ENCODE peak calls at places on chromosomes 6 and 20, in five cellular contexts. P, R, L, K and F are unnamed samples.

GRCh38 chr6:30061766-30062458 is 847 bp downstream of the POLR1H start:
- DNase-seq in P (no peak), R (peak), L (peak), K (no peak), F (no peak)

GRCh38 chr6:114051031-114051430 is 80.1 kb upstream of the HDAC2 start:
- DNase-seq in P (no peak), R (no peak), L (no peak), K (no peak), F (no peak)

GRCh38 chr20:32445539-32446273 is 87.6 kb downstream of the ASXL1 start:
- DNase-seq in P (no peak), R (peak), L (no peak), K (no peak), F (no peak)

GRCh38 chr20:38343107-38343797 is 3.0 kb upstream of the LBP start:
- DNase-seq in P (peak), R (peak), L (peak), K (no peak), F (no peak)

GRCh38 chr6:39952170-39952569 is 17.9 kb upstream of the MOCS1 start:
- DNase-seq in P (no peak), R (no peak), L (peak), K (no peak), F (no peak)

GRCh38 chr20:51230727-51231126 is 207.8 kb upstream of the KCNG1 start:
- DNase-seq in P (no peak), R (no peak), L (no peak), K (no peak), F (no peak)

GRCh38 chr6:5645275-5645674 is 361.4 kb downstream of the NRN1 start:
- DNase-seq in P (no peak), R (no peak), L (no peak), K (no peak), F (no peak)

GRCh38 chr6:54244430-54244829 is 63.8 kb upstream of the TINAG start:
- DNase-seq in P (no peak), R (no peak), L (peak), K (no peak), F (no peak)

GRCh38 chr6:124964084-124964763 is 2.0 kb downstream of the RNF217 start:
- DNase-seq in P (peak), R (no peak), L (peak), K (no peak), F (no peak)

GRCh38 chr20:63115651-63116411 is 100.1 kb downstream of the YTHDF1 start:
- DNase-seq in P (no peak), R (no peak), L (no peak), K (no peak), F (no peak)

GRCh38 chr6:13194852-13195251 is 133.5 kb downstream of the TBC1D7 start:
- DNase-seq in P (peak), R (peak), L (peak), K (peak), F (peak)

GRCh38 chr6:155041781-155042279 is 46.7 kb downstream of the TIAM2 start:
- DNase-seq in P (no peak), R (no peak), L (no peak), K (no peak), F (no peak)

GRCh38 chr6:132813173-132813856 is 1.1 kb upstream of the RPS12 start:
- DNase-seq in P (peak), R (no peak), L (no peak), K (no peak), F (no peak)

GRCh38 chr6:127971945-127972391 is 71.1 kb upstream of the THEMIS start:
- DNase-seq in P (no peak), R (no peak), L (peak), K (no peak), F (no peak)

GRCh38 chr6:132816665-132817064 is 2.3 kb downstream of the RPS12 start:
- DNase-seq in P (no peak), R (no peak), L (no peak), K (no peak), F (no peak)

GRCh38 chr6:144327081-144327480 is 41.9 kb downstream of the UTRN start:
- DNase-seq in P (peak), R (no peak), L (no peak), K (no peak), F (no peak)

GRCh38 chr20:59333928-59334327 is 33.5 kb downstream of the EDN3 start:
- DNase-seq in P (no peak), R (no peak), L (no peak), K (no peak), F (no peak)

GRCh38 chr20:910840-911770 is 5.0 kb downstream of the ANGPT4 start:
- DNase-seq in P (peak), R (no peak), L (peak), K (no peak), F (no peak)

GRCh38 chr6:7505196-7505699 is 36.2 kb upstream of the DSP start:
- DNase-seq in P (no peak), R (peak), L (peak), K (no peak), F (no peak)

DNA sequence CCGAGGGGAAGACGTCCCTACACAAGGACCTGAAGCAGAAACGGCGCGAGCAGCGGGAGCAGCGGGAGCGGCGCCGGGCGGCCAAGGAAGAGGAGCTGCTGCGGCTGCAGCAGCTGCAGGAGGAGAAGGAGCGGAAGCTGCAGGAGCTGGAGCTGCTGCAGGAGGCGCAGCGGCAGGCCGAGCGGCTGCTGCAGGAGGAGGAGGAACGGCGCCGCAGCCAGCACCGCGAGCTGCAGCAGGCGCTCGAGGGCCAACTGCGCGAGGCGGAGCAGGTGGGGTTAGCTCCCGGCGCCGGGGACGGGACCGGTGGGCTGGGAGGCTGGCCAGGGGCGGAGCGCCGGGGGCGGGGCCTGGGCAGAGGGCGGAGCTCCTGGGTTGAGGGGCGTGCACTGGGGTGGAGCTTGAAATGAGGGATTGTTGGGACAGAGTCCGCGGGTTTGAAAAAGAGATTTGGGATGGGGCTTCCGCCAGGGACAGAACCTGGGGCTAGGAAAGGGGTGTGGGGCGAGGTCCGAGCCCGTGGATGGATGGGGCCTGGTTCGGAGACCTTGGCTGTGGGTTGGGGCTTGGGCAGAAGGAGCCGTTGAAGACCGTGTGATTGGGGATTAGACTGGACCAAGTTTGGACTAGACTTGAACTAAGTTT is 20.7 kb downstream of the DEF6 start:
- DNase-seq in P (peak), R (peak), L (peak), K (no peak), F (no peak)
- TF ChIP-seq POLR2A in P (no peak), R (no peak), L (no peak), K (no peak), F (no peak)

DNA sequence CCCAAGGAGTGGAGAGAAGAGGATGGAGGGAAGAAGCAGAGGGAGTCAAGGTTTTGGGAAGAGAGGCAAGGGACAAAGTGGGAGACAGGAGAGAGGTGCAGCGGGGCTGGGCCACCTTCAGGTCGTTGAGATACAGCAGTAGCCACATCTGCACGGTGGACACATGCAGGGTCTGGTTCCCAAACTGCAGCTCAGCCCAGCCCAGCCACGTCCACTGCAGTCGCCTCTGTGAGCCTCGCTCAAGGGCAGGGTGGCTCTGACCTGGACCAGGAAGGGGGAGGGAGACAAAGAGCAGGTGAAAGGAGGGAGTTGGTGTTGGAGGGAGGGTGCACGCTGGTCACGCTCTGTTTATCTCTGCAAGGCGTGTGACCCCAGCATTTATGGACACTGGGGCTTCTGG is 14.9 kb downstream of the CUL7 start:
- DNase-seq in P (no peak), R (no peak), L (no peak), K (no peak), F (no peak)
- TF ChIP-seq POLR2A in P (no peak), R (no peak), L (no peak), K (no peak), F (no peak)

DNA sequence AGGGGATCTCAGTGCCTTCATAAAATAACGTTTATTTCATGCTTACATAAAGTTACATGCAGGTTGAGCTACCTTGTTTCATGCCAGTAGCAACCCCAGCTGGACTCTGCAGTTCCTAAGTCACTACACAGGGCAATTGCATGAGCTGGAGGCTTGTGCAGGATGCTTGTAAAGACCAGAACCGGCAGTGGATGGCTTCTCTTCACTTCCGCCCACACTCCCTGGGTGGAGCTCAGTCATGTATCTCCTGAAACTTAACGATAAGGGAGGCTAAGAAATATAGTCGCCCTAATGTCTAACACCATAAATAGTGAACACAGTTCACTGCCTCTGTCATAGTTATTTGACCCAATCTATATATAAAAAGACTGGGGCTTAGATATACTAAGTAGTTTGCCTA is 99.4 kb upstream of the RAB32 start:
- DNase-seq in P (no peak), R (no peak), L (no peak), K (no peak), F (no peak)
- TF ChIP-seq POLR2A in P (no peak), R (no peak), L (no peak), K (no peak), F (no peak)

GRCh38 chr6:33789550-33789895 is 593 bp upstream of the LEMD2 start:
- DNase-seq in P (peak), R (no peak), L (no peak), K (no peak), F (no peak)

GRCh38 chr6:33790306-33790855 is 1.5 kb upstream of the LEMD2 start:
- DNase-seq in P (no peak), R (no peak), L (no peak), K (no peak), F (no peak)

GRCh38 chr6:33787336-33787953 is 1.5 kb downstream of the LEMD2 start:
- DNase-seq in P (no peak), R (no peak), L (peak), K (no peak), F (no peak)

GRCh38 chr6:33787954-33788693 is 806 bp downstream of the LEMD2 start:
- DNase-seq in P (peak), R (peak), L (peak), K (peak), F (peak)

DNA sequence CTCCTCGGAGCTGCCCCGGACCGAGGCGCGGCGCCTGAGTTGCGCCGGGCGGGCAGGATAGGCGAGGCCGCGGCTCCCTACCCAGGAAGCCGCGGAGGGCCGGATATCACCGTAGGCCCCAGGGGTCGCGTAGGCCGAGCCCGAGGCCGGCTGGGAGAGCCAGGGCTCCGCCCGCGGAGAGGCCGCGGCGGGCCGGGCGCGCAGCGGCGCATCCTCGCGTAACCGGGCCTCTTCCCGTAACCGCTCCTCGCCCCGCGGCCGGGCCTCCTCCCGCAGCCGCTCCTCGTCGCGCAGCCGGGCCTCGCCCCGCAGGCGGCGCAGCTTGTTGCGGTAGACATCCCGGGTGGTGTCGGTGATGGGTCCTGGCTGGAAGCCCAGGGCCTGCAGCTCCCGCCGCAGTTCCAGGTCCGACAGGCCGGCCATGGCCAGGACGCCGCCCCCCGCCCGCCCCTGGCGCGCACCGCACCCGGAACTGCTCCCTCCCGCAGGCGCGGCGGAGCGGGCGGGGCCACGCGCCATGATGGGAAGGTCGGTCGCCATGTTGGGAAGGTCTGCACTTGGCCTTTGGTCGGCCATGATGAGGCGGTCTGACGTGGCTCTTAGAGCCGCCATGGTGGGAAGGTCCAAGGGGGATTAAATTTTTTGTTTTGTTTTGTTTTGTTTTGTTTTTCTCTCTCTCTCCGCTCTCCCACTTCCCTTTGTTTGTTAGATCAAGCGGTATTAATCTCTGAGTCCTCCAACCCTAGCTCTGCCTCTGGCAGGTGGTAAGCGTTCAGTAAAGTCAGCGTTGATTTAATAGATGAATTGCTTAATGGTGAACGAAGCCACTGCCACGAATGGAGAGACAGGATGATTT is at the start of gene LEMD2:
- DNase-seq in P (peak), R (peak), L (peak), K (peak), F (peak)
- TF ChIP-seq POLR2A in P (peak), R (no peak), L (peak), K (peak), F (peak)

GRCh38 chr20:2507464-2507863 is 1.3 kb downstream of the ZNF343 start:
- DNase-seq in P (no peak), R (no peak), L (peak), K (no peak), F (no peak)

GRCh38 chr20:2507875-2508630 is 662 bp downstream of the ZNF343 start:
- DNase-seq in P (no peak), R (peak), L (peak), K (peak), F (no peak)

GRCh38 chr20:2509794-2510193 is 1.1 kb upstream of the ZNF343 start:
- DNase-seq in P (no peak), R (no peak), L (no peak), K (no peak), F (no peak)

GRCh38 chr20:2509468-2509781 is 710 bp upstream of the ZNF343 start:
- DNase-seq in P (no peak), R (no peak), L (no peak), K (no peak), F (no peak)

GRCh38 chr20:2508631-2509467 is at the start of gene ZNF343:
- DNase-seq in P (peak), R (peak), L (peak), K (peak), F (peak)
- TF ChIP-seq POLR2A in P (peak), R (no peak), L (no peak), K (peak), F (peak)

DNA sequence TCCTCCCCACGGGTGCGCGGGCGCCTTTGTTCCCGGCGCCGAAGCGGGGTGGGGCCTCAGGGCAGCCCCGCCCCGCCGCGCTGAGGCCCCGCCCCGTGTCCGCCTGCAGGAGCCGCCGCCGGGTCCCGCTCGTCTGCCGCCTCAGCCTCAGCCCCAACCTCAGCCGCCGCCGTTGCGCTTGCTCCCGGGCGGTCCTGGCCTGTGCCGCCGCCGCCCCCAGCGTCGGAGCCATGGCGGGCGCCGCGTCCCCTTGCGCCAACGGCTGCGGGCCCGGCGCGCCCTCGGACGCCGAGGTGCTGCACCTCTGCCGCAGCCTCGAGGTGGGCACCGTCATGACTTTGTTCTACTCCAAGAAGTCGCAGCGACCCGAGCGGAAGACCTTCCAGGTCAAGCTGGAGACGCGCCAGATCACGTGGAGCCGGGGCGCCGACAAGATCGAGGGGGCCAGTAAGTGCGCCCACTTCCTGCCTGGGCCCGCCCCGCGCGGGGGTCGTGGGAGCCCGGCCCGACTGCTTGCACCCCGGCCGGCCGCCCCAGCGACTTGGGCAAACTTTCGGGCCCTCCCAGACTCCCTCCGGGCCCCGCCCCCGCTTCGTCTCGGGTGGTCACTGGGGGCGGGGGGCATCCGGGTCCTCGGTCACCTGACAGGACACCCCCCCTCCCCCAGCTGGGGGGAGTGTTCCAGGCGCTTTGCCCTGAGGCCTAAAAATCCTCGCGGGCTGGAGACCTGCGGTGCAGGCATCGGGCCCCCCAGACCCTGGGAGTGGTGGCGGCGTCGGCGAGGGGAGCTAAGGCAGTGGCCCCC is at the start of gene PLCG1:
- DNase-seq in P (peak), R (peak), L (peak), K (peak), F (peak)
- TF ChIP-seq POLR2A in P (no peak), R (no peak), L (no peak), K (no peak), F (no peak)